ENCODE peak calls at places on chromosomes 12 and 14, in five cellular contexts. O is K562, J is A549, S is HepG2, F is GM12878. K is an unnamed sample.

GRCh38 chr12:45304514-45305178 is 88.8 kb downstream of the ANO6 start:
- DNase-seq in O (no peak), J (no peak), S (no peak), F (no peak), K (no peak)

GRCh38 chr14:34368115-34368970 is 93.7 kb downstream of the SPTSSA start:
- DNase-seq in O (no peak), J (no peak), S (peak; percentile 84), F (no peak), K (no peak)

GRCh38 chr14:71891970-71892369 is 40.3 kb upstream of the RGS6 start:
- DNase-seq in O (no peak), J (no peak), S (no peak), F (no peak), K (peak; percentile 71)

GRCh38 chr14:102316048-102316745 is 3.3 kb upstream of the ZNF839 start:
- DNase-seq in O (peak; percentile 37), J (no peak), S (peak; percentile 44), F (no peak), K (no peak)

GRCh38 chr14:97219356-97220017 is 422.3 kb downstream of the VRK1 start:
- DNase-seq in O (no peak), J (no peak), S (no peak), F (no peak), K (peak; percentile 21)

GRCh38 chr12:22334696-22335290 is at the start of gene ST8SIA1:
- DNase-seq in O (no peak), J (peak; percentile 36), S (peak; percentile 7), F (no peak), K (peak; percentile 77)

GRCh38 chr14:104371917-104372316 is 207.6 kb upstream of the C14orf180 start:
- DNase-seq in O (no peak), J (no peak), S (no peak), F (no peak), K (no peak)

GRCh38 chr12:12294215-12295005 is 27.6 kb upstream of the LRP6 start:
- DNase-seq in O (no peak), J (no peak), S (no peak), F (no peak), K (peak; percentile 32)

GRCh38 chr12:18158774-18159557 is 69.0 kb upstream of the RERGL start:
- DNase-seq in O (peak; percentile 35), J (peak; percentile 13), S (peak; percentile 35), F (no peak), K (peak; percentile 87)

GRCh38 chr14:55446127-55446736 is 5.8 kb upstream of the TBPL2 start:
- DNase-seq in O (peak; percentile 81), J (peak; percentile 61), S (peak; percentile 64), F (no peak), K (peak; percentile 97)

GRCh38 chr14:105495990-105496830 is 5.2 kb downstream of the TEDC1 start:
- DNase-seq in O (no peak), J (no peak), S (peak; percentile 85), F (no peak), K (no peak)

GRCh38 chr12:46177020-46177419 is 91.8 kb downstream of the SLC38A1 start:
- DNase-seq in O (no peak), J (no peak), S (no peak), F (peak; percentile 56), K (no peak)

GRCh38 chr12:5258498-5258897 is 173.4 kb upstream of the NTF3 start:
- DNase-seq in O (no peak), J (no peak), S (no peak), F (no peak), K (no peak)

GRCh38 chr12:124055066-124055465 is 82.1 kb downstream of the ZNF664 start:
- DNase-seq in O (no peak), J (no peak), S (no peak), F (no peak), K (no peak)

GRCh38 chr12:53495903-53496751 is 3.1 kb downstream of the MAP3K12 start:
- DNase-seq in O (peak; percentile 84), J (peak; percentile 36), S (peak; percentile 63), F (peak; percentile 28), K (peak; percentile 83)

GRCh38 chr12:100031821-100032220 is 47.1 kb upstream of the ANKS1B start:
- DNase-seq in O (no peak), J (no peak), S (no peak), F (no peak), K (no peak)

GRCh38 chr12:63752283-63752682 is 27.4 kb upstream of the RXYLT1 start:
- DNase-seq in O (no peak), J (no peak), S (no peak), F (no peak), K (no peak)

GRCh38 chr14:55807536-55807935 is 227.5 kb downstream of the KTN1 start:
- DNase-seq in O (no peak), J (no peak), S (no peak), F (no peak), K (no peak)

GRCh38 chr12:59055204-59055839 is 135.0 kb upstream of the LRIG3 start:
- DNase-seq in O (no peak), J (peak; percentile 63), S (no peak), F (no peak), K (no peak)

GRCh38 chr12:34394211-34395055 is 372.1 kb downstream of the ALG10 start:
- DNase-seq in O (no peak), J (no peak), S (no peak), F (no peak), K (no peak)

GRCh38 chr12:76030378-76031080 is 1.0 kb downstream of the PHLDA1 start:
- DNase-seq in O (no peak), J (no peak), S (no peak), F (no peak), K (peak; percentile 46)

GRCh38 chr14:79534703-79535353 is 676.5 kb downstream of the DIO2 start:
- DNase-seq in O (no peak), J (no peak), S (no peak), F (no peak), K (no peak)

GRCh38 chr12:31324116-31324844 is 1.7 kb downstream of the SINHCAF start:
- DNase-seq in O (peak; percentile 78), J (peak; percentile 72), S (peak; percentile 78), F (no peak), K (peak; percentile 76)

GRCh38 chr14:32865827-32866376 is 72.8 kb upstream of the NPAS3 start:
- DNase-seq in O (no peak), J (no peak), S (no peak), F (no peak), K (no peak)

GRCh38 chr12:28958553-28959195 is 190.4 kb upstream of the FAR2 start:
- DNase-seq in O (no peak), J (no peak), S (no peak), F (no peak), K (no peak)

GRCh38 chr12:39795481-39795880 is 175.9 kb upstream of the ABCD2 start:
- DNase-seq in O (no peak), J (no peak), S (no peak), F (no peak), K (no peak)

GRCh38 chr12:47216150-47216677 is 136.5 kb upstream of the AMIGO2 start:
- DNase-seq in O (peak; percentile 53), J (no peak), S (no peak), F (peak; percentile 74), K (no peak)

GRCh38 chr12:1914116-1914911 is 4.1 kb downstream of the CACNA2D4 start:
- DNase-seq in O (no peak), J (no peak), S (no peak), F (no peak), K (no peak)

GRCh38 chr12:5259523-5259922 is 172.4 kb upstream of the NTF3 start:
- DNase-seq in O (no peak), J (no peak), S (no peak), F (no peak), K (no peak)

GRCh38 chr14:87343641-87344040 is 649.3 kb downstream of the GALC start:
- DNase-seq in O (no peak), J (no peak), S (no peak), F (no peak), K (no peak)

GRCh38 chr12:127393896-127394295 is 873.1 kb upstream of the TMEM132C start:
- DNase-seq in O (no peak), J (no peak), S (no peak), F (no peak), K (no peak)

GRCh38 chr14:104373855-104374717 is 205.5 kb upstream of the C14orf180 start:
- DNase-seq in O (no peak), J (no peak), S (no peak), F (no peak), K (no peak)

GRCh38 chr14:64953661-64954060 is 11.1 kb upstream of the GPX2 start:
- DNase-seq in O (no peak), J (no peak), S (no peak), F (no peak), K (no peak)

GRCh38 chr12:7645395-7646177 is 20.1 kb downstream of the APOBEC1 start:
- DNase-seq in O (peak; percentile 28), J (peak; percentile 46), S (peak; percentile 6), F (no peak), K (peak; percentile 79)

GRCh38 chr12:52673216-52673615 is 7.0 kb downstream of the KRT1 start:
- DNase-seq in O (no peak), J (no peak), S (no peak), F (no peak), K (no peak)

DNA sequence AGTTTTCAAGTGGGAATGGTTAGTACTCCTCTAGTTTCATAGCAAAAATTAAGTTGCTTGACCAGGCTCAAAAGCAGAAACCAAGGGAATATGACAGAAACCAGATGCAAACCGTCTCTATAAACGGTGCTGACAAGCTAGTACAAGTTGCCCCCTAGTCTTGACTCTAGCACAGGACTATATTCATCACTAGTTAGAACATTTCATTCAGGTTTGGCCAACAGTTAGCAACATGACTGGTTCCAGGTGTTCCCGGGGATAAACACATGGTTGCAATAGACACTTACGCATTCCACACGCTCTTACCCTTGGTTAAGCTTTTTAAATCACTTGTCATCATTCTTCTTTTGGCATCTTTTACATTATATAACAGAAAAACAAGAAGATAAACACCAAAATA is 103.6 kb downstream of the SCFD1 start:
- DNase-seq in O (no peak), J (no peak), S (no peak), F (no peak), K (no peak)
- H3K4me2 ChIP-seq in O (no peak overlapping the region), J (no peak overlapping the region), S (no peak overlapping the region), F (no peak overlapping the region), K (no peak overlapping the region)

DNA sequence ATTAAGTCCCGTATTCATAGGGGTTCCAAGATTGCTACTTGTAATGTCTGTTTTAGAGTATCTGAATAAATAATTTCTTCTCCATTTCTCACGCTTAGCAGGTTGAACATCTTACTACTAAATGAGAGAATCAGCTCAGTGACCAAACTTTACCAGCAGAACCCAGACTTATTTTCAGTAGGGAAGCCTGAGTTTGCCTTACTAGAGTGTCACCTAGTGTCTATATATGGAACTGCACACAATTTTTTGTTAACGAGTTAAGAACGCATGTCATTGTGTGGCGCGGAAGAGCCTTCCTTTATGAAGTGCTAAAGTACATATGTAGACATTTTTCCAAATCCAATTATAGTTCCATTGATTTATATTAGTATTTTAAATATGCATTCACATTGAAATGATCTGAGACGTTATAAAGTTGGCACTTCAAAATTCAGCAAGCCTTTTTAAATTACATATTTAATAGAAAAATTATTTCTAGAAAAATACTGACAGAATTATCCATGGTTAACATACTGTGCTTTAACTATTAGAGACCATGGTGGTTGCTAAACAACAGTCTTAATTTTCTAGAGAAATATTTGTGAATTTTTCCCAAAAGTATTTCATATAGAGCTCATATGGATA is 88.3 kb downstream of the RPS29 start:
- DNase-seq in O (peak; percentile 67), J (peak; percentile 44), S (peak; percentile 70), F (peak; percentile 21), K (peak; percentile 94)
- TF ChIP-seq JUNB in O (no peak), J (no peak), S (no peak), F (no peak), K (no peak)

GRCh38 chr14:90239139-90239538 is 17.2 kb upstream of the PSMC1 start:
- DNase-seq in O (no peak), J (no peak), S (no peak), F (no peak), K (peak; percentile 32)

GRCh38 chr14:90235179-90235976 is 21.0 kb upstream of the PSMC1 start:
- DNase-seq in O (peak; percentile 66), J (peak; percentile 76), S (peak; percentile 13), F (no peak), K (peak; percentile 85)
- H3K4me2 ChIP-seq in O (no peak overlapping the region), J (peak overlapping the region; percentile 44), S (no peak overlapping the region), F (no peak overlapping the region), K (no peak overlapping the region)

GRCh38 chr12:24919346-24920001 is 29.4 kb downstream of the BCAT1 start:
- DNase-seq in O (no peak), J (no peak), S (no peak), F (no peak), K (no peak)
- TF ChIP-seq JUNB in O (no peak), J (no peak), S (no peak), F (no peak), K (no peak)